ENCODE peak calls at places on chromosomes 4 and X, in eight cellular contexts. One of them, this sample, is unnamed.

GRCh38 chrX:96615448-96615847 is 69.2 kb upstream of the DIAPH2 start:
- DNase-seq in progenitor cell of endocrine pancreas: no peak
- DNase-seq in H7: no peak
- DNase-seq in NCI-H345: no peak
- DNase-seq in cardiac fibroblast: peak; percentile 3
- DNase-seq in amniotic epithelial cell: peak; percentile 48
- DNase-seq in neural crest cell: no peak
- DNase-seq in breast epithelium: no peak
- DNase-seq in this sample: no peak

GRCh38 chr4:153205757-153206156 is 1.5 kb downstream of the TRIM2 start:
- DNase-seq in progenitor cell of endocrine pancreas: no peak
- DNase-seq in H7: peak; percentile 24
- DNase-seq in NCI-H345: no peak
- DNase-seq in cardiac fibroblast: no peak
- DNase-seq in amniotic epithelial cell: peak; percentile 26
- DNase-seq in neural crest cell: no peak
- DNase-seq in breast epithelium: no peak
- DNase-seq in this sample: no peak

GRCh38 chrX:17689971-17690409 is 47.3 kb upstream of the SCML1 start:
- DNase-seq in progenitor cell of endocrine pancreas: peak; percentile 30
- DNase-seq in H7: peak; percentile 60
- DNase-seq in NCI-H345: peak; percentile 77
- DNase-seq in cardiac fibroblast: peak; percentile 71
- DNase-seq in amniotic epithelial cell: peak; percentile 31
- DNase-seq in neural crest cell: peak; percentile 59
- DNase-seq in breast epithelium: peak; percentile 25
- DNase-seq in this sample: peak; percentile 28

GRCh38 chrX:104351173-104351769 is 96.5 kb upstream of the ESX1 start:
- DNase-seq in progenitor cell of endocrine pancreas: no peak
- DNase-seq in H7: no peak
- DNase-seq in NCI-H345: no peak
- DNase-seq in cardiac fibroblast: peak; percentile 72
- DNase-seq in amniotic epithelial cell: peak; percentile 84
- DNase-seq in neural crest cell: no peak
- DNase-seq in breast epithelium: no peak
- DNase-seq in this sample: no peak

GRCh38 chr4:140252144-140252741 is 98.3 kb upstream of the MAML3 start:
- DNase-seq in progenitor cell of endocrine pancreas: no peak
- DNase-seq in H7: peak; percentile 71
- DNase-seq in NCI-H345: peak; percentile 30
- DNase-seq in cardiac fibroblast: peak; percentile 25
- DNase-seq in amniotic epithelial cell: peak; percentile 25
- DNase-seq in neural crest cell: peak; percentile 17
- DNase-seq in breast epithelium: peak; percentile 34
- DNase-seq in this sample: no peak

GRCh38 chr4:820230-821172 is 5.4 kb downstream of the CPLX1 start:
- DNase-seq in progenitor cell of endocrine pancreas: no peak
- DNase-seq in H7: peak; percentile 39
- DNase-seq in NCI-H345: no peak
- DNase-seq in cardiac fibroblast: no peak
- DNase-seq in amniotic epithelial cell: no peak
- DNase-seq in neural crest cell: no peak
- DNase-seq in breast epithelium: no peak
- DNase-seq in this sample: no peak

GRCh38 chr4:76306882-76307669 is 543 bp downstream of the STBD1 start:
- DNase-seq in progenitor cell of endocrine pancreas: peak; percentile 40
- DNase-seq in H7: peak; percentile 87
- DNase-seq in NCI-H345: no peak
- DNase-seq in cardiac fibroblast: peak; percentile 55
- DNase-seq in amniotic epithelial cell: no peak
- DNase-seq in neural crest cell: peak; percentile 41
- DNase-seq in breast epithelium: no peak
- DNase-seq in this sample: peak; percentile 25

GRCh38 chr4:46277165-46277951 is 112.6 kb downstream of the GABRA2 start:
- DNase-seq in progenitor cell of endocrine pancreas: no peak
- DNase-seq in H7: no peak
- DNase-seq in NCI-H345: no peak
- DNase-seq in cardiac fibroblast: no peak
- DNase-seq in amniotic epithelial cell: no peak
- DNase-seq in neural crest cell: no peak
- DNase-seq in breast epithelium: no peak
- DNase-seq in this sample: no peak

GRCh38 chrX:37755073-37755472 is 24.8 kb upstream of the CYBB start:
- DNase-seq in progenitor cell of endocrine pancreas: no peak
- DNase-seq in H7: no peak
- DNase-seq in NCI-H345: no peak
- DNase-seq in cardiac fibroblast: no peak
- DNase-seq in amniotic epithelial cell: no peak
- DNase-seq in neural crest cell: no peak
- DNase-seq in breast epithelium: no peak
- DNase-seq in this sample: no peak

GRCh38 chr4:140928880-140929279 is 172.7 kb upstream of the TBC1D9 start:
- DNase-seq in progenitor cell of endocrine pancreas: no peak
- DNase-seq in H7: no peak
- DNase-seq in NCI-H345: no peak
- DNase-seq in cardiac fibroblast: no peak
- DNase-seq in amniotic epithelial cell: no peak
- DNase-seq in neural crest cell: no peak
- DNase-seq in breast epithelium: no peak
- DNase-seq in this sample: no peak

GRCh38 chrX:9525511-9526248 is 60.8 kb downstream of the TBL1X start:
- DNase-seq in progenitor cell of endocrine pancreas: no peak
- DNase-seq in H7: no peak
- DNase-seq in NCI-H345: no peak
- DNase-seq in cardiac fibroblast: no peak
- DNase-seq in amniotic epithelial cell: no peak
- DNase-seq in neural crest cell: peak; percentile 17
- DNase-seq in breast epithelium: no peak
- DNase-seq in this sample: no peak

GRCh38 chrX:104085919-104086318 is 9.9 kb upstream of the TMSB15C start:
- DNase-seq in progenitor cell of endocrine pancreas: no peak
- DNase-seq in H7: no peak
- DNase-seq in NCI-H345: no peak
- DNase-seq in cardiac fibroblast: no peak
- DNase-seq in amniotic epithelial cell: no peak
- DNase-seq in neural crest cell: no peak
- DNase-seq in breast epithelium: no peak
- DNase-seq in this sample: no peak

GRCh38 chr4:40311811-40312346 is 23.3 kb upstream of the CHRNA9 start:
- DNase-seq in progenitor cell of endocrine pancreas: no peak
- DNase-seq in H7: no peak
- DNase-seq in NCI-H345: no peak
- DNase-seq in cardiac fibroblast: peak; percentile 38
- DNase-seq in amniotic epithelial cell: no peak
- DNase-seq in neural crest cell: no peak
- DNase-seq in breast epithelium: no peak
- DNase-seq in this sample: no peak

GRCh38 chr4:185470503-185471195 is 884 bp downstream of the CCDC110 start:
- DNase-seq in progenitor cell of endocrine pancreas: peak; percentile 34
- DNase-seq in H7: peak; percentile 41
- DNase-seq in NCI-H345: peak; percentile 53
- DNase-seq in cardiac fibroblast: peak; percentile 41
- DNase-seq in amniotic epithelial cell: peak; percentile 10
- DNase-seq in neural crest cell: peak; percentile 11
- DNase-seq in breast epithelium: peak; percentile 72
- DNase-seq in this sample: no peak

GRCh38 chr4:113781439-113782040 is 20.0 kb upstream of the CAMK2D start:
- DNase-seq in progenitor cell of endocrine pancreas: no peak
- DNase-seq in H7: no peak
- DNase-seq in NCI-H345: no peak
- DNase-seq in cardiac fibroblast: peak; percentile 64
- DNase-seq in amniotic epithelial cell: peak; percentile 35
- DNase-seq in neural crest cell: no peak
- DNase-seq in breast epithelium: no peak
- DNase-seq in this sample: no peak

GRCh38 chr4:8270912-8271815 is 1.6 kb downstream of the HTRA3 start:
- DNase-seq in progenitor cell of endocrine pancreas: no peak
- DNase-seq in H7: no peak
- DNase-seq in NCI-H345: no peak
- DNase-seq in cardiac fibroblast: no peak
- DNase-seq in amniotic epithelial cell: peak; percentile 81
- DNase-seq in neural crest cell: no peak
- DNase-seq in breast epithelium: no peak
- DNase-seq in this sample: no peak

GRCh38 chr4:124737619-124738018 is 25.1 kb upstream of the ANKRD50 start:
- DNase-seq in progenitor cell of endocrine pancreas: no peak
- DNase-seq in H7: no peak
- DNase-seq in NCI-H345: no peak
- DNase-seq in cardiac fibroblast: no peak
- DNase-seq in amniotic epithelial cell: no peak
- DNase-seq in neural crest cell: no peak
- DNase-seq in breast epithelium: no peak
- DNase-seq in this sample: no peak

GRCh38 chrX:154096140-154097002 is 1.1 kb downstream of the MECP2 start:
- DNase-seq in progenitor cell of endocrine pancreas: no peak
- DNase-seq in H7: no peak
- DNase-seq in NCI-H345: no peak
- DNase-seq in cardiac fibroblast: no peak
- DNase-seq in amniotic epithelial cell: peak; percentile 29
- DNase-seq in neural crest cell: no peak
- DNase-seq in breast epithelium: no peak
- DNase-seq in this sample: no peak

GRCh38 chrX:49186125-49187027 is at the start of gene PRICKLE3:
- DNase-seq in progenitor cell of endocrine pancreas: peak; percentile 51
- DNase-seq in H7: peak; percentile 86
- DNase-seq in NCI-H345: peak; percentile 67
- DNase-seq in cardiac fibroblast: peak; percentile 65
- DNase-seq in amniotic epithelial cell: peak; percentile 46
- DNase-seq in neural crest cell: peak; percentile 50
- DNase-seq in breast epithelium: peak; percentile 61
- DNase-seq in this sample: no peak

GRCh38 chr4:76704133-76704881 is 193.6 kb downstream of the SOWAHB start:
- DNase-seq in progenitor cell of endocrine pancreas: no peak
- DNase-seq in H7: no peak
- DNase-seq in NCI-H345: peak; percentile 31
- DNase-seq in cardiac fibroblast: peak; percentile 84
- DNase-seq in amniotic epithelial cell: no peak
- DNase-seq in neural crest cell: no peak
- DNase-seq in breast epithelium: no peak
- DNase-seq in this sample: peak; percentile 54

GRCh38 chr4:155759372-155760252 is 791 bp downstream of the GUCY1B1 start:
- DNase-seq in progenitor cell of endocrine pancreas: peak; percentile 44
- DNase-seq in H7: peak; percentile 75
- DNase-seq in NCI-H345: peak; percentile 37
- DNase-seq in cardiac fibroblast: peak; percentile 51
- DNase-seq in amniotic epithelial cell: peak; percentile 78
- DNase-seq in neural crest cell: peak; percentile 50
- DNase-seq in breast epithelium: no peak
- DNase-seq in this sample: no peak

GRCh38 chr4:55553442-55553841 is 6.7 kb upstream of the CLOCK start:
- DNase-seq in progenitor cell of endocrine pancreas: no peak
- DNase-seq in H7: no peak
- DNase-seq in NCI-H345: no peak
- DNase-seq in cardiac fibroblast: peak; percentile 65
- DNase-seq in amniotic epithelial cell: peak; percentile 67
- DNase-seq in neural crest cell: no peak
- DNase-seq in breast epithelium: no peak
- DNase-seq in this sample: no peak

GRCh38 chr4:109730294-109731051 is 603 bp upstream of the PLA2G12A start:
- DNase-seq in progenitor cell of endocrine pancreas: peak; percentile 30
- DNase-seq in H7: no peak
- DNase-seq in NCI-H345: peak; percentile 16
- DNase-seq in cardiac fibroblast: peak; percentile 65
- DNase-seq in amniotic epithelial cell: peak; percentile 83
- DNase-seq in neural crest cell: peak; percentile 42
- DNase-seq in breast epithelium: peak; percentile 27
- DNase-seq in this sample: peak; percentile 16

GRCh38 chrX:15838017-15838416 is 16.6 kb downstream of the AP1S2 start:
- DNase-seq in progenitor cell of endocrine pancreas: no peak
- DNase-seq in H7: no peak
- DNase-seq in NCI-H345: no peak
- DNase-seq in cardiac fibroblast: no peak
- DNase-seq in amniotic epithelial cell: no peak
- DNase-seq in neural crest cell: peak; percentile 14
- DNase-seq in breast epithelium: no peak
- DNase-seq in this sample: no peak

GRCh38 chr4:165826166-165826565 is 46.9 kb upstream of the TLL1 start:
- DNase-seq in progenitor cell of endocrine pancreas: no peak
- DNase-seq in H7: no peak
- DNase-seq in NCI-H345: no peak
- DNase-seq in cardiac fibroblast: no peak
- DNase-seq in amniotic epithelial cell: no peak
- DNase-seq in neural crest cell: no peak
- DNase-seq in breast epithelium: no peak
- DNase-seq in this sample: no peak

GRCh38 chr4:31929676-31930075 is 1209.5 kb downstream of the PCDH7 start:
- DNase-seq in progenitor cell of endocrine pancreas: no peak
- DNase-seq in H7: no peak
- DNase-seq in NCI-H345: no peak
- DNase-seq in cardiac fibroblast: peak; percentile 10
- DNase-seq in amniotic epithelial cell: no peak
- DNase-seq in neural crest cell: no peak
- DNase-seq in breast epithelium: no peak
- DNase-seq in this sample: no peak

GRCh38 chrX:100647095-100647494 is 3.1 kb downstream of the SRPX2 start:
- DNase-seq in progenitor cell of endocrine pancreas: no peak
- DNase-seq in H7: no peak
- DNase-seq in NCI-H345: no peak
- DNase-seq in cardiac fibroblast: peak; percentile 82
- DNase-seq in amniotic epithelial cell: peak; percentile 72
- DNase-seq in neural crest cell: no peak
- DNase-seq in breast epithelium: no peak
- DNase-seq in this sample: no peak

GRCh38 chrX:133973704-133974103 is 11.7 kb downstream of the GPC3 start:
- DNase-seq in progenitor cell of endocrine pancreas: no peak
- DNase-seq in H7: no peak
- DNase-seq in NCI-H345: no peak
- DNase-seq in cardiac fibroblast: no peak
- DNase-seq in amniotic epithelial cell: no peak
- DNase-seq in neural crest cell: no peak
- DNase-seq in breast epithelium: no peak
- DNase-seq in this sample: no peak

GRCh38 chr4:68361146-68361589 is 11.3 kb upstream of the YTHDC1 start:
- DNase-seq in progenitor cell of endocrine pancreas: no peak
- DNase-seq in H7: no peak
- DNase-seq in NCI-H345: no peak
- DNase-seq in cardiac fibroblast: peak; percentile 43
- DNase-seq in amniotic epithelial cell: peak; percentile 98
- DNase-seq in neural crest cell: no peak
- DNase-seq in breast epithelium: no peak
- DNase-seq in this sample: no peak